ENCODE peak calls at places on chromosomes 1 and 21, in five cellular contexts. H, Z, B, N and J are unnamed samples.
A peak's percentile ranks its signal among the peaks of the same experiment; 100 is the strongest.

GRCh38 chr1:109239580-109240068 is 9.7 kb upstream of the CELSR2 start:
- DNase-seq in B (peak; percentile 92), Z (peak; percentile 46), H (peak; percentile 38), N (peak; percentile 76), J (no peak)

GRCh38 chr1:10682114-10682445 is 114.4 kb downstream of the CASZ1 start:
- DNase-seq in H (no peak), N (no peak), Z (no peak), B (no peak), J (no peak)

GRCh38 chr1:203867816-203868215 is 6.4 kb downstream of the SNRPE start:
- DNase-seq in H (no peak), B (no peak), Z (no peak), N (peak; percentile 39), J (no peak)

GRCh38 chr1:103218821-103219220 is 110.5 kb upstream of the COL11A1 start:
- DNase-seq in H (no peak), N (no peak), B (no peak), Z (no peak), J (no peak)

GRCh38 chr1:232213928-232214327 is 416.0 kb downstream of the SIPA1L2 start:
- DNase-seq in N (no peak), H (no peak), Z (no peak), B (no peak), J (no peak)

GRCh38 chr1:30378991-30379581 is 344.3 kb downstream of the MATN1 start:
- DNase-seq in H (peak; percentile 85), Z (peak; percentile 69), B (no peak), N (peak; percentile 21), J (peak; percentile 57)

GRCh38 chr1:234866007-234866866 is 256.3 kb upstream of the IRF2BP2 start:
- DNase-seq in B (no peak), N (peak; percentile 71), Z (peak; percentile 90), H (peak; percentile 90), J (no peak)

GRCh38 chr1:108664426-108664950 is 3.6 kb upstream of the HENMT1 start:
- DNase-seq in B (no peak), N (no peak), H (no peak), Z (no peak), J (no peak)

GRCh38 chr1:10832703-10833102 is 36.3 kb upstream of the CASZ1 start:
- DNase-seq in Z (no peak), H (no peak), B (no peak), N (peak; percentile 60), J (no peak)

GRCh38 chr21:37072239-37072987 is 458 bp downstream of the PIGP start:
- DNase-seq in H (peak; percentile 57), Z (peak; percentile 89), B (peak; percentile 67), N (peak; percentile 54), J (no peak)

GRCh38 chr1:18365099-18365705 is 115.5 kb upstream of the KLHDC7A start:
- DNase-seq in N (no peak), H (no peak), B (peak; percentile 33), Z (no peak), J (no peak)

GRCh38 chr1:11838349-11839272 is 9.0 kb downstream of the NPPA start:
- DNase-seq in Z (peak; percentile 41), N (peak; percentile 29), H (peak; percentile 52), B (peak; percentile 80), J (no peak)

GRCh38 chr1:226002667-226003501 is 3.7 kb upstream of the SDE2 start:
- DNase-seq in N (peak; percentile 21), H (peak; percentile 49), Z (peak; percentile 6), B (peak; percentile 97), J (no peak)

GRCh38 chr1:58812926-58813325 is 29.1 kb upstream of the JUN start:
- DNase-seq in Z (no peak), H (no peak), B (no peak), N (peak; percentile 87), J (no peak)

GRCh38 chr1:205373022-205373421 is 16.3 kb upstream of the KLHDC8A start:
- DNase-seq in H (peak; percentile 24), B (peak; percentile 48), N (no peak), Z (peak; percentile 16), J (no peak)

GRCh38 chr1:53163291-53163768 is 20.9 kb upstream of the SLC1A7 start:
- DNase-seq in B (peak; percentile 53), N (no peak), Z (no peak), H (no peak), J (no peak)

GRCh38 chr1:199002670-199003069 is 363.8 kb downstream of the PTPRC start:
- DNase-seq in B (no peak), H (peak; percentile 11), Z (no peak), N (no peak), J (no peak)

GRCh38 chr21:33871171-33871570 is 44.4 kb downstream of the ATP5PO start:
- DNase-seq in H (peak; percentile 37), N (no peak), Z (peak; percentile 51), B (no peak), J (no peak)

GRCh38 chr1:241990040-241990439 is 8.9 kb downstream of the MAP1LC3C start:
- DNase-seq in B (peak; percentile 47), H (peak; percentile 99), Z (peak; percentile 82), N (no peak), J (peak; percentile 14)

GRCh38 chr1:36134805-36135339 is 9.8 kb upstream of the COL8A2 start:
- DNase-seq in H (peak; percentile 58), B (peak; percentile 90), N (peak; percentile 98), Z (peak; percentile 38), J (no peak)

GRCh38 chr1:109263234-109263596 is 13.9 kb downstream of the CELSR2 start:
- DNase-seq in Z (no peak), B (no peak), N (peak; percentile 95), H (no peak), J (no peak)

GRCh38 chr1:110495926-110496600 is 22.9 kb downstream of the KCNA10 start:
- DNase-seq in H (peak; percentile 70), B (peak; percentile 88), Z (peak; percentile 71), N (peak; percentile 59), J (peak; percentile 28)

GRCh38 chr1:172720325-172720724 is 61.4 kb downstream of the FASLG start:
- DNase-seq in H (no peak), B (peak; percentile 56), Z (no peak), N (no peak), J (no peak)

GRCh38 chr1:240595476-240595875 is 16.5 kb downstream of the GREM2 start:
- DNase-seq in B (no peak), H (no peak), N (no peak), Z (no peak), J (no peak)

GRCh38 chr1:24702511-24703293 is 42.5 kb upstream of the CLIC4 start:
- DNase-seq in Z (peak; percentile 89), B (peak; percentile 34), N (peak; percentile 64), H (peak; percentile 51), J (no peak)

GRCh38 chr1:109266965-109267364 is 16.0 kb downstream of the PSRC1 start:
- DNase-seq in N (peak; percentile 84), H (peak; percentile 50), B (no peak), Z (peak; percentile 44), J (no peak)

GRCh38 chr1:51523931-51524330 is 4.9 kb upstream of the EPS15 start:
- DNase-seq in N (no peak), Z (no peak), B (no peak), H (no peak), J (no peak)

GRCh38 chr1:241593186-241593585 is 47.0 kb downstream of the CHML start:
- DNase-seq in Z (peak; percentile 49), B (no peak), N (peak; percentile 75), H (peak; percentile 68), J (no peak)

GRCh38 chr1:25744140-25744581 is 55.8 kb upstream of the SELENON start:
- DNase-seq in N (peak; percentile 54), Z (peak; percentile 53), B (peak; percentile 75), H (peak; percentile 68), J (peak; percentile 12)
- TF ChIP-seq CTCF in N (peak; percentile 75), Z (peak; percentile 61), B (peak; percentile 76), H (peak; percentile 62), J (peak; percentile 78)

GRCh38 chr1:84973493-84974334 is 23.2 kb downstream of the MCOLN2 start:
- DNase-seq in Z (no peak), H (peak; percentile 62), B (peak; percentile 12), N (no peak), J (no peak)

GRCh38 chr1:84972377-84972987 is 24.4 kb downstream of the MCOLN2 start:
- DNase-seq in N (no peak), B (no peak), H (peak; percentile 40), Z (no peak), J (no peak)

GRCh38 chr1:84969489-84970250 is 27.2 kb downstream of the MCOLN2 start:
- DNase-seq in H (no peak), Z (no peak), N (no peak), B (no peak), J (no peak)

GRCh38 chr1:84971957-84972356 is 25.0 kb downstream of the MCOLN2 start:
- DNase-seq in H (no peak), Z (no peak), N (no peak), B (no peak), J (no peak)

DNA sequence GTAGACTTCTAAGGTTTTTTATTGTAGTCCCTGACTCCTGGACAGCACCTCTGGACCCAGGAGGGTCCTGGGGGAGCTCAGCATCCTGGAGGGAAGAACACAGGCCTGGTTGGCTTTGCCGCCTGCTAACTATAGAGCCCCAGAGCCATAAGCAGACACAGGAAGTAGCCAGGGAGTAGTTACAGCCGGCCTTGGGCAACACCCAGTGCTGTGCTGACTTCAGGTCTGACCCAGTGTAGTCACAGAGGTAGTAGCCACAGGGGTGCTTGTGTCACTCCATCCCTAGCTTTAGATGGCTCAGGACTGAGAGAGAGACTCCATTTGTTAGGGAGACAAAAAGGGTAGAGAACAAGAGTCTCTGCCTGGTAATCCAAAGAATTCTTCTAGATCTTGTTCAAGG is 21.9 kb downstream of the MCOLN2 start:
- DNase-seq in H (no peak), B (no peak), N (no peak), Z (no peak), J (no peak)
- H3K4me3 ChIP-seq in H (no peak overlapping the region), B (no peak overlapping the region), N (no peak overlapping the region), Z (no peak overlapping the region), J (no peak overlapping the region)

DNA sequence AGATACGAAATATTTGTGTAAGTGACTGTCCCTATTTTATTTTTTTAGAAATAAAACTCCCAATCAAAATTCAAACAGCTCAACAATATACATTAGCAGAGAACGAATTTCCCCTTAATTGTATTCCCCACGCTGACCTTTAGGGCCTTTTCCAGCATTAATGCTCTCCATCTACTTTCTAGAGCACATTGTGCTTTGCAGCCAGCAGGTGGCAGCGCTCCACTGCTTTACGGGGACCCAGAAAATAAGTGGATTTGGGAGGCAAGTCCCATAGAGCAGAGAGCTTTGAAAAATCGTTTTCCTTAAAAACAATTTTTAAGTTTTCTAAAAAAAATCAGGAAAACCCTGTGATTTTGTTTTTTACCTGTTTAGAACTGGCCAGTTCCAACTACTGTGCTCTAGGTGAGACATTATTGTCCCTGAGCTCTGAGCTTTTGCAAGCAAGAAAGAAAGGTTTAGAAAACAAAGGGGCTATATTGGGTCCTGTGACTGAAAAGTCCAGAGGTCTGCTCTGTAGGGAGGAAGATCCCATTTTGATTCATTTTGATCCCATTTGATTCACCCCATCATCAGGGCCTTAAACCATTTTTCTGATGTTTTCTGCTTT is 144.4 kb upstream of the ZNF644 start:
- DNase-seq in N (peak; percentile 42), H (peak; percentile 53), Z (peak; percentile 56), B (peak; percentile 89), J (no peak)
- TF ChIP-seq CTCF in N (peak; percentile 71), H (peak; percentile 83), Z (peak; percentile 71), B (peak; percentile 97), J (peak; percentile 81)

DNA sequence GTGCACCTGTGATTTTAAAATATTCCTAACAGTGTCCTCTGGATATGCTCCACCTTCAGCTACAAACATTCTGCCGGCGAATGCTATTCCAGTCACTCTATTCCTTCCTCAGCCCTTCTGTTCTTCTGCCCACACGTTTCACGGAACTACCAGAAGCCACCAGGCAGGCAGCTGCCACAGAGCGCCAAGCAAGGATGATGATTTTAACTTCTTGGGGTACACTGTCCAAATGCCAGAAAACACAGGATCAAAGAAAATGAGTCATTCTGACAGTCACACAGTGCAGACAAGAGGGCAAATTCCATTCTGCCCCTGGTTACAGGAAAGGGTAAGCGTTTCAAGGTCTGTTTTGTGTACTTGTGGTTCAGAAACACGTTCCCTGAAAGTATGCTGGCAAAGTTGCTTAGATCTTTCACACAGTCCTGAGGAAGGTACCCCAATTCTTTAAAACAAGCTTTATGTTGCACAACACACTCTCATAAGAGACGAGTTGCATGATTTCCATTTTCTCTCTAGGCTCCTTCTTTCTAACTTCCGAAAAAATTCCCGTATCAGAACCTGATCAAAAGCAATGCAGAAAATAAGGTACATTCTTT is 508.3 kb upstream of the PKN2 start:
- DNase-seq in N (peak; percentile 50), Z (peak; percentile 30), H (no peak), B (no peak), J (no peak)
- H3K4me3 ChIP-seq in N (no peak overlapping the region), Z (no peak overlapping the region), H (no peak overlapping the region), B (no peak overlapping the region), J (no peak overlapping the region)